ENCODE peak calls at places on chromosome 13, in five cellular contexts. S is dorsolateral prefrontal cortex, V is thoracic aorta, U is hepatocyte, G is breast epithelium. B is an unnamed sample.

GRCh38 chr13:60642552-60642951 is 245.5 kb downstream of the TDRD3 start:
- DNase-seq in S (no peak), V (no peak), U (no peak), G (no peak), B (no peak)

GRCh38 chr13:96632536-96633320 is 361.5 kb downstream of the OXGR1 start:
- DNase-seq in S (peak), V (no peak), U (no peak), G (no peak), B (no peak)

GRCh38 chr13:110448230-110448629 is 113.3 kb downstream of the RAB20 start:
- DNase-seq in S (no peak), V (no peak), U (no peak), G (peak), B (peak)

GRCh38 chr13:24982333-24982999 is 113.5 kb upstream of the PABPC3 start:
- DNase-seq in S (no peak), V (no peak), U (no peak), G (no peak), B (no peak)

GRCh38 chr13:69970521-69970920 is 137.1 kb upstream of the ATXN8OS start:
- DNase-seq in S (no peak), V (no peak), U (peak), G (no peak), B (no peak)

GRCh38 chr13:36819811-36820140 is 754 bp downstream of the RFXAP start:
- DNase-seq in S (no peak), V (no peak), U (peak), G (no peak), B (peak)

GRCh38 chr13:27449936-27450828 is at the start of gene MTIF3:
- DNase-seq in S (peak), V (peak), U (peak), G (peak), B (peak)

GRCh38 chr13:25819856-25820530 is 231.8 kb downstream of the SHISA2 start:
- DNase-seq in S (no peak), V (no peak), U (peak), G (no peak), B (no peak)

GRCh38 chr13:104357672-104358314 is 1291.6 kb upstream of the SLC10A2 start:
- DNase-seq in S (no peak), V (no peak), U (no peak), G (no peak), B (no peak)

GRCh38 chr13:69946443-69946955 is 161.1 kb upstream of the ATXN8OS start:
- DNase-seq in S (no peak), V (no peak), U (no peak), G (no peak), B (no peak)

GRCh38 chr13:111429064-111429558 is 108.7 kb downstream of the TEX29 start:
- DNase-seq in S (no peak), V (no peak), U (peak), G (no peak), B (peak)

GRCh38 chr13:100547805-100548204 is 40.8 kb downstream of the GGACT start:
- DNase-seq in S (no peak), V (no peak), U (peak), G (peak), B (no peak)

GRCh38 chr13:40535345-40535836 is 131.1 kb downstream of the FOXO1 start:
- DNase-seq in S (no peak), V (no peak), U (no peak), G (no peak), B (no peak)

GRCh38 chr13:34104853-34105252 is 286.9 kb downstream of the RFC3 start:
- DNase-seq in S (no peak), V (no peak), U (no peak), G (no peak), B (no peak)

GRCh38 chr13:23903906-23904280 is 6.6 kb upstream of the C1QTNF9B start:
- DNase-seq in S (no peak), V (no peak), U (no peak), G (no peak), B (no peak)

GRCh38 chr13:72542241-72542640 is 185.2 kb downstream of the MZT1 start:
- DNase-seq in S (no peak), V (no peak), U (no peak), G (no peak), B (no peak)

GRCh38 chr13:111972261-111972780 is 94.6 kb upstream of the SOX1 start:
- DNase-seq in S (no peak), V (no peak), U (no peak), G (no peak), B (no peak)

GRCh38 chr13:30526612-30527217 is 61.0 kb upstream of the HMGB1 start:
- DNase-seq in S (no peak), V (no peak), U (peak), G (no peak), B (no peak)

GRCh38 chr13:26785845-26786630 is 25.5 kb upstream of the GPR12 start:
- DNase-seq in S (peak), V (no peak), U (no peak), G (no peak), B (peak)

GRCh38 chr13:27043013-27043412 is 128.6 kb downstream of the USP12 start:
- DNase-seq in S (peak), V (peak), U (peak), G (peak), B (peak)

GRCh38 chr13:112067871-112068305 is 939 bp downstream of the SOX1 start:
- DNase-seq in S (no peak), V (no peak), U (no peak), G (no peak), B (no peak)

GRCh38 chr13:40175639-40176038 is 490.8 kb downstream of the FOXO1 start:
- DNase-seq in S (no peak), V (no peak), U (no peak), G (no peak), B (no peak)

GRCh38 chr13:97339019-97339988 is 94.7 kb upstream of the RAP2A start:
- DNase-seq in S (peak), V (peak), U (peak), G (no peak), B (peak)

GRCh38 chr13:48155850-48156249 is 60.9 kb upstream of the MED4 start:
- DNase-seq in S (no peak), V (no peak), U (no peak), G (no peak), B (peak)

GRCh38 chr13:71964491-71965108 is 97.6 kb upstream of the DACH1 start:
- DNase-seq in S (no peak), V (no peak), U (no peak), G (no peak), B (no peak)

GRCh38 chr13:88526186-88526852 is 855.1 kb downstream of the SLITRK5 start:
- DNase-seq in S (no peak), V (no peak), U (no peak), G (no peak), B (no peak)

GRCh38 chr13:73061478-73062275 is 2.9 kb downstream of the KLF5 start:
- DNase-seq in S (no peak), V (no peak), U (peak), G (no peak), B (no peak)

GRCh38 chr13:73341748-73342147 is 282.9 kb downstream of the KLF5 start:
- DNase-seq in S (no peak), V (no peak), U (no peak), G (no peak), B (peak)

GRCh38 chr13:28820099-28821051 is at the start of gene MTUS2:
- DNase-seq in S (peak), V (no peak), U (peak), G (no peak), B (no peak)

GRCh38 chr13:72656357-72656756 is 71.1 kb downstream of the MZT1 start:
- DNase-seq in S (no peak), V (no peak), U (no peak), G (no peak), B (no peak)

GRCh38 chr13:108278466-108278865 is 8.9 kb downstream of the TNFSF13B start:
- DNase-seq in S (no peak), V (no peak), U (no peak), G (no peak), B (no peak)

GRCh38 chr13:108270442-108270841 is 924 bp downstream of the TNFSF13B start:
- DNase-seq in S (no peak), V (no peak), U (peak), G (no peak), B (no peak)

GRCh38 chr13:108274718-108275117 is 5.2 kb downstream of the TNFSF13B start:
- DNase-seq in S (no peak), V (no peak), U (no peak), G (no peak), B (no peak)

GRCh38 chr13:108272333-108272732 is 2.8 kb downstream of the TNFSF13B start:
- DNase-seq in S (no peak), V (no peak), U (no peak), G (no peak), B (peak)

DNA sequence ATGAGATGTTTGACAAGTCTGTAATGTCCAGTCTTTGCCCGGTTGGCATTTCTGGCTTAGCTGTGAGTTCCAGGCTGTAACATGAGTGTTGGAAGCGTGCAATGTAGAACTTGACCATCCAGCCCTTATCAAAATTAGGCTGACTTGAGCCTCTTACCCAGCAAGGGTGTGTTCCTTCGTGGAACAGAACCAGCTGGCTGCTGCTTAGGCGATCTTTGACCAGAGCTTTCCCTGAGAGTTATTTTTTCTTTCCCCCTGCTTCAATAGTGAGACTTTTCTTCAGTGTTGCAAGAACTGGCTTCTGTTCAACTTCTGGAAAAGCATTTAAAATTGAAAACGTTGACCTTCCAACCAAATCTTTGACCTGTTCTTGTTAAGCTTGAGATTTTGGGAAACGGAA is 6.5 kb downstream of the TNFSF13B start:
- DNase-seq in S (no peak), V (no peak), U (no peak), G (no peak), B (peak)
- H3K4me3 ChIP-seq in S (no peak), V (no peak), U (no peak), G (no peak), B (no peak)

DNA sequence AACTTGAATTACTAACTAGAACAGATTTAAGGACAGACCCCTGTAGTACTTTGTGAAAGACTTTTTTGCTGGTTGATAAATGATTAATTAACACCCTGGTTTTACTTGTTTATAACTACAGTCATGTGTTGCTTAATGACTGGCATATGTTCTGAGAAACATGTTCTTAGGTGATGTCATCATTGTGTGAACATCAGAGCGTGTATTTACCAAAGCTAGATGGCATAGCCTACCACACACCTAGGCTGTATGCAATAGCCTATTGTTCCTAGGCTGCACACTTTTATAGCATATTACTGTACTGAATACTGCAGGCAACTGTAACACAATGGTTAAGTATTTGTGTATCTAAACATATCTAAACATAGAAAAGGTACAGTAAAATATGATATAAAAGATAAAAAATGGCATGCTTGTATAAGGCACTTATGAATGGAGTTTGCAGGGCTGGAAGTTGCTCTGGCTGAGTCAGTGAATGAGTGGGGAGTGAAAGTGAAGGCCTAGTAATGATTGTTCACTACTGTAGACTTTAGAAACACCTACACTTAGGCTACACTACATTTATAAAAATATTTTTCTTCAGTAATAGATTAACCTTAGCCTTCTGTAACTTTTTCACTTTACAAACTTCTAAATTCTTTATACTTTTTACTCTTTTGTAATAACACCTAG is 260.3 kb downstream of the KCNRG start:
- DNase-seq in S (no peak), V (no peak), U (peak), G (no peak), B (no peak)
- TF ChIP-seq CTCF in S (no peak), V (no peak), U (no peak), G (no peak), B (no peak)

DNA sequence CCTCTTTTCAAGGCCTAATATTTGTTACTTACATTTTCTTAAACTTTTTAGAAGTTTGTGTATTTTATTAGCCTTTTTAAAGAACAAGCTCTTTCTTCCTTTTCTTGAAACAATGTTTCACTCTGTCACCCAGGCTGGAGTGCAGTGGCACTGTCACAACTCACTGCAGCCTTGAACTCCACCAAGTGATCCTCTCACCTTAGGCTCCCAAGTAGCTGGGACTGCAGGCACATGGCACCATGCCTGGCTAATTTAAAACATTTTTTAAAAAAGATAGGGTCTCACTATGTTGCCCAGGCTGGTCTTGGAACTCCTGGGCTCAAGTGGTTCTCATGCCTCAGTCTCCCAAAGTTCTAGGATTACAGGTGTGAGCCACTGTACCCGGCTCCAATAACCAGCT is 192.2 kb upstream of the SPRY2 start:
- DNase-seq in S (no peak), V (no peak), U (no peak), G (no peak), B (no peak)
- H3K4me3 ChIP-seq in S (no peak), V (no peak), U (no peak), G (no peak), B (no peak)

DNA sequence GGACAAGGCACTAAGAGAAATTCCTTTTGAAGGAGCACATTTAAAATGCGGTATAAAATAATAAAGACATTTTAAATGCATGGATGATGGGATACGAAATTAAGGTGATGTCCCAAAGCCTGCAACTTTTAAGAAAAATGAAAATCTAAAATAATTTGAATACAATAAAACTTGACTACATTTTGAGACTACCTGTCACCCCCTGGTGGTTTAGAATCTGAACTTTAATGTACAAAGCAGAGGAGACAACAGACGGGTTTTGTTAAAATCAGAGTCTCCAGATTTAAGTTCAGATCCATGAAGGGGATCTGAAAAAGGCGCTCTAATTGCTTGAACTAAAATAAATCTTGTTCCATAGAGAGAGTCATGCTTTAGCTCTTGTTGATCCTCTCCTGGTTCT is 1129.3 kb upstream of the PCDH20 start:
- DNase-seq in S (no peak), V (no peak), U (no peak), G (no peak), B (no peak)
- TF ChIP-seq CTCF in S (no peak), V (no peak), U (no peak), G (no peak), B (no peak)

GRCh38 chr13:20137875-20138274 is 23.0 kb downstream of the GJA3 start:
- DNase-seq in S (no peak), V (no peak), U (no peak), G (no peak), B (no peak)

GRCh38 chr13:20134732-20135131 is 26.1 kb downstream of the GJA3 start:
- DNase-seq in S (no peak), V (no peak), U (no peak), G (no peak), B (no peak)

GRCh38 chr13:20140487-20140886 is 20.4 kb downstream of the GJA3 start:
- DNase-seq in S (no peak), V (no peak), U (no peak), G (no peak), B (no peak)

GRCh38 chr13:20141238-20142018 is 19.4 kb downstream of the GJA3 start:
- DNase-seq in S (no peak), V (no peak), U (no peak), G (no peak), B (no peak)

GRCh38 chr13:20136781-20137703 is 23.8 kb downstream of the GJA3 start:
- DNase-seq in S (no peak), V (no peak), U (peak), G (no peak), B (peak)
- H3K4me3 ChIP-seq in S (peak), V (peak), U (no peak), G (no peak), B (no peak)

GRCh38 chr13:103004790-103005307 is 61.4 kb downstream of the SLC10A2 start:
- DNase-seq in S (no peak), V (no peak), U (no peak), G (no peak), B (no peak)

GRCh38 chr13:103012611-103013010 is 53.6 kb downstream of the SLC10A2 start:
- DNase-seq in S (no peak), V (no peak), U (no peak), G (no peak), B (no peak)

GRCh38 chr13:103007427-103007762 is 58.8 kb downstream of the SLC10A2 start:
- DNase-seq in S (no peak), V (no peak), U (no peak), G (no peak), B (no peak)

GRCh38 chr13:103006706-103007426 is 59.4 kb downstream of the SLC10A2 start:
- DNase-seq in S (no peak), V (no peak), U (peak), G (no peak), B (peak)

DNA sequence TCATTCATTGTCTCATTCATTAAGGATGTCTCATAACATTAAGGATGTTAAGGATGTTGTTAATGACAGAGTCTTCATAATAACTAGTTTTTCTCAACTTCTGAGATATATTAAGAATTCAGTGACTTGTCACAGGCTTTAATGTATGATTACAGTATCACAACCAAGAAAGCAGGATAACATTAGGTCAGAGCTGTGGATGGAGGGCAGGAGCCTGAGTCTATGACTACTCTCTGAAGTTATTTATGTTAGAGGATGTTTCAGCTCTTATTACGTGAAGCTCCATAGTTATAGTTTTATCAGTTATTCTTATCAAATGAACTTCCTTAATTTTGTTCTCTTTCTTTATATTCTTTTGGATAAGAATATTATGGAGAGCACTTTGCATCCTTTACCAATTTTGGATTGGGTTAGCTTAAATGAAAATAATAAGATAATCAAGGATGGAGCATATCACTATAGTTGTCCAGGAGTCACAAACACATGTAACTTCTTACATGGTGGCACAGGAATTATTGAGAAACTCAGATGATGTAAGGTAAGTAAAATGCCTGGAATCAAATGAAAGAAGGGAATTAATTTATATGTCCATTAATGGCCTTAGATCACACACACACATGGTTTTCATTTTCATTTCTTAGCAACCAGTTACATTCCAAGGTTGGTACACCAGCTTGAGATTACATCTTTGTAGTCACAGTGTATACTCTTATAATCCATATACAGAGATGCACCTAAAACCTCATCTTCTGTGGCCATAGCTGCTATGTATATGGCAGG is 57.0 kb downstream of the SLC10A2 start:
- DNase-seq in S (no peak), V (no peak), U (no peak), G (no peak), B (peak)
- TF ChIP-seq CTCF in S (no peak), V (no peak), U (no peak), G (no peak), B (no peak)

GRCh38 chr13:53242015-53242414 is 213.4 kb downstream of the OLFM4 start:
- DNase-seq in S (no peak), V (no peak), U (no peak), G (no peak), B (no peak)
- H3K4me3 ChIP-seq in S (no peak), V (no peak), U (no peak), G (no peak), B (no peak)

DNA sequence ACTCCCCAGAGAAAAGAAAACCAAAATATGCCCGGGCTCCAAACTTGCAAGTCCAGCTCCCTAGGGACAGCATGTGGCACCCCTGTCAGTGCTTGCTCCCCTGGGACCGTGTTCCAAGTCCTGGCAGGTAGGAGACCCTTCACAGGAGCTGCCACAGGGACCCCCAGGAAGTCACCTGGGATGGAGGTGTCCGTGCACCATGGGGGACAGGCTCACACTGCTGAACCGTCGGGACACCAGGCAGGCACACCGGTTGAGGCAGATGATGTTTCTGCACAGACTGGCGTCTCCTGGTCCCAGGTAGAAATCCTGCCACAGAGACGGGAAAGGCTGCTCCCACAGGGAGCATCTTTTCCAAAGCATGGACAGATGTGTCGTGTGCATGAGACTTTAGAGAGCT is 11.7 kb upstream of the PROZ start:
- DNase-seq in S (no peak), V (no peak), U (no peak), G (no peak), B (no peak)
- TF ChIP-seq CTCF in S (no peak), V (no peak), U (no peak), G (no peak), B (no peak)